ENCODE peak calls at places on chromosomes 1 and 21, in eight cellular contexts. V, Q, T, M, K, J, R and I are unnamed samples.
A peak's percentile ranks its signal among the peaks of the same experiment; 100 is the strongest.

GRCh38 chr1:240706150-240706904 is 94.4 kb upstream of the GREM2 start:
- DNase-seq in V (peak; percentile 85), Q (no peak), T (no peak), M (no peak), K (no peak), J (peak; percentile 48), R (no peak), I (no peak)

GRCh38 chr1:107523061-107523460 is 382.2 kb downstream of the NTNG1 start:
- DNase-seq in V (no peak), Q (no peak), T (no peak), M (no peak), K (no peak), J (no peak), R (no peak), I (no peak)

GRCh38 chr1:43296207-43296606 is 4.6 kb upstream of the TIE1 start:
- DNase-seq in V (no peak), Q (no peak), T (no peak), M (no peak), K (no peak), J (no peak), R (no peak), I (no peak)

GRCh38 chr1:1374068-1374860 is 743 bp downstream of the AURKAIP1 start:
- DNase-seq in V (no peak), Q (no peak), T (no peak), M (no peak), K (peak; percentile 66), J (no peak), R (peak; percentile 34), I (peak; percentile 67)

GRCh38 chr1:42223036-42223435 is 58.5 kb upstream of the GUCA2A start:
- DNase-seq in V (no peak), Q (no peak), T (no peak), M (no peak), K (no peak), J (no peak), R (no peak), I (no peak)

GRCh38 chr1:228166170-228166936 is 749 bp downstream of the IBA57 start:
- DNase-seq in V (peak; percentile 49), Q (peak; percentile 94), T (peak; percentile 38), M (peak; percentile 74), K (no peak), J (peak; percentile 54), R (peak; percentile 79), I (peak; percentile 54)

GRCh38 chr1:87137342-87137739 is 191.3 kb upstream of the LMO4 start:
- DNase-seq in V (no peak), Q (no peak), T (no peak), M (no peak), K (no peak), J (no peak), R (no peak), I (no peak)

GRCh38 chr1:181910905-181911304 is 150.6 kb downstream of the ZNF648 start:
- DNase-seq in V (no peak), Q (no peak), T (no peak), M (no peak), K (no peak), J (no peak), R (no peak), I (peak; percentile 3)

GRCh38 chr1:241167121-241167619 is 189.8 kb downstream of the RGS7 start:
- DNase-seq in V (no peak), Q (peak; percentile 21), T (no peak), M (no peak), K (no peak), J (no peak), R (no peak), I (no peak)

GRCh38 chr1:228396770-228397453 is 9.7 kb downstream of the TRIM11 start:
- DNase-seq in V (no peak), Q (no peak), T (no peak), M (no peak), K (no peak), J (no peak), R (no peak), I (no peak)

GRCh38 chr1:119279441-119280415 is 88.9 kb upstream of the HAO2 start:
- DNase-seq in V (peak; percentile 83), Q (no peak), T (no peak), M (peak; percentile 22), K (no peak), J (peak; percentile 46), R (peak; percentile 5), I (no peak)

GRCh38 chr1:27536004-27536757 is 46.2 kb upstream of the WASF2 start:
- DNase-seq in V (no peak), Q (no peak), T (no peak), M (no peak), K (no peak), J (no peak), R (peak; percentile 63), I (no peak)

GRCh38 chr1:228486596-228487335 is 416 bp upstream of the RNF187 start:
- DNase-seq in V (peak; percentile 91), Q (peak; percentile 93), T (peak; percentile 66), M (peak; percentile 88), K (peak; percentile 67), J (peak; percentile 92), R (peak; percentile 80), I (peak; percentile 93)

GRCh38 chr21:35484856-35485255 is 435.8 kb upstream of the RUNX1 start:
- DNase-seq in V (no peak), Q (no peak), T (no peak), M (no peak), K (no peak), J (no peak), R (no peak), I (no peak)

GRCh38 chr1:150151291-150152181 is 1.8 kb downstream of the PLEKHO1 start:
- DNase-seq in V (no peak), Q (no peak), T (peak; percentile 79), M (no peak), K (no peak), J (no peak), R (peak; percentile 42), I (peak; percentile 73)

GRCh38 chr1:113542221-113542701 is 151.9 kb downstream of the MAGI3 start:
- DNase-seq in V (peak; percentile 59), Q (no peak), T (no peak), M (no peak), K (no peak), J (peak; percentile 62), R (no peak), I (peak; percentile 3)

GRCh38 chr1:166840309-166841302 is 1.3 kb downstream of the POGK start:
- DNase-seq in V (peak; percentile 37), Q (no peak), T (no peak), M (no peak), K (peak; percentile 40), J (no peak), R (peak; percentile 20), I (no peak)

GRCh38 chr1:204904228-204904810 is 33.7 kb downstream of the NFASC start:
- DNase-seq in V (no peak), Q (no peak), T (no peak), M (no peak), K (no peak), J (no peak), R (no peak), I (no peak)

GRCh38 chr1:82227696-82228095 is 427.0 kb downstream of the ADGRL2 start:
- DNase-seq in V (peak; percentile 88), Q (no peak), T (no peak), M (no peak), K (no peak), J (peak; percentile 72), R (no peak), I (peak; percentile 11)

GRCh38 chr1:206887701-206888100 is 9.5 kb upstream of the IL24 start:
- DNase-seq in V (no peak), Q (no peak), T (no peak), M (no peak), K (no peak), J (peak; percentile 63), R (no peak), I (no peak)

DNA sequence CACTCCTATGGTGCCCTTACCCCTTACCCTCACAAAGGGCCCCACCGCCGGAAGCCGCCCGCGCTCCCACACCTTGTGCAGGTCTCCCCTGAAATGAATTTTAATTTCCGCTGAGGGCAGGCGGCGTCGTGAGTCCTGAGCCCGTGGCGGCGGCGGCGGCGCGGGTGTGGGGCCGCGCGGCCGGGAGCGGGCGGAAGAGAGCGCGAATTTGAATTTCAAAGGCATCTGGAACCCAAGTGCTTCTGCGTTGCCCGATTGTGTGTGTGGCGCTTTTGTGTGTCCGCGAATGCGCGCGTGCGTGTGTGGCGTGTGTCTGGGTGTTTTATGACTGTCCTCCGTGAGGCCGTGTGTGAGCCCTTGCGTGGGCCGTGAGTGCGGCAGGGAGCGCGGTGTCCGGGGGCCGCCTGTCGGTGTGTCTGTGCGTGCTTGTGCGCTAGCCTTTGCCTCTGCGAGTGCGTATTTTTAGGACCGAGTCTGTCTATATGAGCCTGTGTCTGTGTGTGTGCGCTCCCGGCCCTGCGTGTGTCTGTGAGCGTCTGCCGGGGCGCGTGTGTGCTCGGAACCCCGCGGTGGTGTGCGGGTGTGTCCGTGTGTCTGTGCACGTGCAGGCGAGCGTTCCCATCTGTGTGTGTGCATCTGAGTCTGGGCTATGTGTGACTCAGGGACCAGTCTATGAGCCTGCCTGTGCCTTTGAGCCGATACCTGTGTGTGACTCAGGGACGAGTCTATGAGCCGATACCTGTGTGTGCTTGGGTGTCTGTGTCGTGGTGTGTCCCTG is 7.9 kb upstream of the ADGRB2 start:
- DNase-seq in V (no peak), Q (no peak), T (no peak), M (no peak), K (no peak), J (no peak), R (no peak), I (no peak)
- H3K4me3 ChIP-seq in V (peak overlapping the region; percentile 35), Q (peak overlapping the region; percentile 34), T (peak overlapping the region; percentile 78), M (no peak overlapping the region), K (no peak overlapping the region), J (no peak overlapping the region), R (no peak overlapping the region), I (no peak overlapping the region)

GRCh38 chr21:18902641-18903040 is 499.1 kb upstream of the TMPRSS15 start:
- DNase-seq in V (no peak), Q (no peak), T (no peak), M (no peak), K (no peak), J (no peak), R (no peak), I (no peak)
- TF ChIP-seq CTCF in V (no peak), Q (no peak), T (no peak), M (no peak), K (no peak), J (no peak), R (no peak), I (no peak)

DNA sequence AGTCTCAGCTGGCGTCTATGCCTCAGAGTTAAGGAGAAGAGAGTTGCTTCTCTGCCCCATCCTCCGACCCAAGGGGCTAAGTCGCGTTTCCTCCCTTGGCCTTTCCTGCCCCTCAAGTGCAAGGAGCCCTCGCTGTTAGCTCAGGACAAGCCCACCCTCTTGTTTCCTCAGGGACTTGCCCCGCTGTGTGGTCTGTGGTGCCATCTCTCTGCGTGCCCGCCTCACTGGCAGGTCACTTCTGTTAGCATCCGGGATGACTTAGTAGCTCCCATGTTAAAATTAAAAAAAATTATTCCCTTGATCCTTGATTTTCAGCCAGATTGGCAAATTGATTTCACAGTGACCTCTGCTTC is 96.5 kb downstream of the PCBP3 start:
- DNase-seq in V (no peak), Q (no peak), T (no peak), M (no peak), K (no peak), J (no peak), R (no peak), I (no peak)
- H3K4me3 ChIP-seq in V (no peak overlapping the region), Q (no peak overlapping the region), T (no peak overlapping the region), M (no peak overlapping the region), K (no peak overlapping the region), J (no peak overlapping the region), R (no peak overlapping the region), I (no peak overlapping the region)

DNA sequence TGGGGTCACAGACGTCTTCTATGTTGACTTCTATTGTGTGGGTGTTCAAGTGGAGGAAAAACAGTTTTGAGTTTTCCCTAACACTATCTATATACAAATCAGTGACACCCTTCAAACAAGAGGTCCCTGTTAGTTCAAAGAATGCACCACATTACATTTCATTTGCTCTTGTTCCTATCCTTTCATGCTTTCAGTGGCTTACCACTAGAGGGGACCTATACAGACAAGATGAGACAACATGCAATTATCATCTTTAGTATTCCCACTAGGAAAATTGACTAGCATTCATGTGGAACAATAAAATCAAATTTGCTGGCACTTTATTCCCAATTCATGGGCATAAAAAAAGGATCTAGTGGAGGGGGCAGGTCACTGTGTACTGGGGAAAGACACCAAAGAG is 13.3 kb upstream of the SIPA1L2 start:
- DNase-seq in V (no peak), Q (no peak), T (no peak), M (no peak), K (no peak), J (peak; percentile 22), R (no peak), I (no peak)
- TF ChIP-seq CTCF in V (no peak), Q (no peak), T (no peak), M (no peak), K (no peak), J (no peak), R (no peak), I (no peak)